ENCODE peak calls at places on chromosomes 3 and 15, in five cellular contexts. N is activated CD8-positive, alpha-beta memory T cell treated with anti-CD3 and anti-CD28 coated beads for 48 hours; K is NCI-H1417; Y is NCI-H1048; I is NCI-H1105 treated with DMSO at 0.1 percent for 48 hours. Z is an unnamed sample.

GRCh38 chr3:31522152-31522551 is 10.6 kb upstream of the STT3B start:
- DNase-seq in I (no peak), K (no peak), Y (no peak), N (no peak), Z (no peak)

GRCh38 chr3:15051531-15051930 is 13.6 kb downstream of the MRPS25 start:
- DNase-seq in Y (no peak), N (no peak), I (peak; percentile 2), K (peak; percentile 3), Z (no peak)

GRCh38 chr15:45391746-45392711 is 13.7 kb upstream of the GATM start:
- DNase-seq in K (no peak), I (no peak), N (no peak), Y (no peak), Z (no peak)

GRCh38 chr3:5239602-5240001 is 52.1 kb downstream of the EDEM1 start:
- DNase-seq in I (no peak), K (no peak), Y (no peak), N (no peak), Z (no peak)

GRCh38 chr15:90351479-90352108 is 490 bp upstream of the ZNF774 start:
- DNase-seq in I (no peak), K (no peak), N (no peak), Y (no peak), Z (peak; percentile 88)

GRCh38 chr3:99808163-99808794 is 9.4 kb upstream of the CMSS1 start:
- DNase-seq in I (peak; percentile 65), K (peak; percentile 65), Y (peak; percentile 31), N (no peak), Z (peak; percentile 75)

GRCh38 chr15:29670945-29671307 is 151.3 kb downstream of the TJP1 start:
- DNase-seq in Y (no peak), N (no peak), K (no peak), I (no peak), Z (no peak)

GRCh38 chr3:21502631-21503030 is 248.4 kb downstream of the ZNF385D start:
- DNase-seq in Y (no peak), I (no peak), K (no peak), N (no peak), Z (no peak)

GRCh38 chr3:118705827-118706226 is 328.8 kb downstream of the IGSF11 start:
- DNase-seq in K (no peak), Y (no peak), N (no peak), I (no peak), Z (no peak)

Z was measured in NCI-H2171 treated with DMSO at 0.1 percent for 48 hours.